ENCODE peak calls at places on chromosomes 7 and 10, in ten cellular contexts. One of them, this sample, is unnamed.

GRCh38 chr7:130901209-130901783 is 167.3 kb upstream of the KLF14 start:
- DNase-seq in esophagus squamous epithelium: no peak
- DNase-seq in A549: peak; percentile 96
- DNase-seq in body of pancreas: peak; percentile 53
- DNase-seq in gastrocnemius medialis: no peak
- DNase-seq in right lobe of liver: peak; percentile 89
- DNase-seq in Peyer's patch: peak; percentile 71
- DNase-seq in ovary: peak; percentile 80
- DNase-seq in IMR-90: peak; percentile 97
- DNase-seq in sigmoid colon: peak; percentile 84
- DNase-seq in this sample: no peak

GRCh38 chr10:75762436-75762802 is 331.0 kb downstream of the LRMDA start:
- DNase-seq in body of pancreas: no peak
- DNase-seq in Peyer's patch: no peak
- DNase-seq in ovary: no peak
- DNase-seq in gastrocnemius medialis: no peak
- DNase-seq in A549: no peak
- DNase-seq in esophagus squamous epithelium: no peak
- DNase-seq in IMR-90: no peak
- DNase-seq in sigmoid colon: no peak
- DNase-seq in right lobe of liver: no peak
- DNase-seq in this sample: no peak

GRCh38 chr7:157428554-157428945 is 91.7 kb downstream of the DNAJB6 start:
- DNase-seq in Peyer's patch: no peak
- DNase-seq in sigmoid colon: peak; percentile 40
- DNase-seq in right lobe of liver: no peak
- DNase-seq in IMR-90: no peak
- DNase-seq in gastrocnemius medialis: no peak
- DNase-seq in ovary: no peak
- DNase-seq in body of pancreas: no peak
- DNase-seq in A549: no peak
- DNase-seq in esophagus squamous epithelium: no peak
- DNase-seq in this sample: no peak

GRCh38 chr10:14604181-14605142 is 170.2 kb downstream of the FAM107B start:
- DNase-seq in A549: peak; percentile 69
- DNase-seq in sigmoid colon: peak; percentile 90
- DNase-seq in Peyer's patch: peak; percentile 89
- DNase-seq in gastrocnemius medialis: peak; percentile 52
- DNase-seq in ovary: peak; percentile 88
- DNase-seq in esophagus squamous epithelium: peak; percentile 7
- DNase-seq in right lobe of liver: peak; percentile 91
- DNase-seq in body of pancreas: peak; percentile 85
- DNase-seq in IMR-90: peak; percentile 70
- DNase-seq in this sample: peak; percentile 76

GRCh38 chr10:86162696-86163400 is 203.7 kb downstream of the GRID1 start:
- DNase-seq in A549: no peak
- DNase-seq in right lobe of liver: no peak
- DNase-seq in ovary: peak; percentile 8
- DNase-seq in IMR-90: no peak
- DNase-seq in body of pancreas: no peak
- DNase-seq in esophagus squamous epithelium: no peak
- DNase-seq in gastrocnemius medialis: no peak
- DNase-seq in sigmoid colon: peak; percentile 48
- DNase-seq in Peyer's patch: peak; percentile 43
- DNase-seq in this sample: no peak

GRCh38 chr7:51019891-51020855 is 237.5 kb upstream of the GRB10 start:
- DNase-seq in ovary: no peak
- DNase-seq in gastrocnemius medialis: no peak
- DNase-seq in right lobe of liver: peak; percentile 21
- DNase-seq in esophagus squamous epithelium: no peak
- DNase-seq in A549: no peak
- DNase-seq in Peyer's patch: no peak
- DNase-seq in body of pancreas: peak; percentile 93
- DNase-seq in sigmoid colon: no peak
- DNase-seq in IMR-90: peak; percentile 41
- DNase-seq in this sample: no peak

GRCh38 chr7:102287465-102288146 is 938 bp downstream of the SH2B2 start:
- DNase-seq in Peyer's patch: peak; percentile 74
- DNase-seq in A549: peak; percentile 31
- DNase-seq in esophagus squamous epithelium: no peak
- DNase-seq in gastrocnemius medialis: no peak
- DNase-seq in body of pancreas: peak; percentile 39
- DNase-seq in ovary: peak; percentile 69
- DNase-seq in IMR-90: no peak
- DNase-seq in sigmoid colon: peak; percentile 77
- DNase-seq in right lobe of liver: peak; percentile 69
- DNase-seq in this sample: no peak

GRCh38 chr10:133133471-133134231 is 26.4 kb upstream of the KNDC1 start:
- DNase-seq in ovary: peak; percentile 21
- DNase-seq in esophagus squamous epithelium: no peak
- DNase-seq in body of pancreas: no peak
- DNase-seq in gastrocnemius medialis: no peak
- DNase-seq in Peyer's patch: peak; percentile 39
- DNase-seq in sigmoid colon: no peak
- DNase-seq in right lobe of liver: peak; percentile 41
- DNase-seq in A549: no peak
- DNase-seq in IMR-90: no peak
- DNase-seq in this sample: no peak

GRCh38 chr10:10914129-10914528 is 103.5 kb upstream of the CELF2 start:
- DNase-seq in right lobe of liver: no peak
- DNase-seq in Peyer's patch: no peak
- DNase-seq in body of pancreas: no peak
- DNase-seq in gastrocnemius medialis: peak; percentile 39
- DNase-seq in sigmoid colon: no peak
- DNase-seq in IMR-90: no peak
- DNase-seq in A549: no peak
- DNase-seq in esophagus squamous epithelium: no peak
- DNase-seq in ovary: no peak
- DNase-seq in this sample: no peak

GRCh38 chr7:158461824-158462223 is 125.8 kb downstream of the PTPRN2 start:
- DNase-seq in IMR-90: no peak
- DNase-seq in ovary: no peak
- DNase-seq in right lobe of liver: no peak
- DNase-seq in esophagus squamous epithelium: no peak
- DNase-seq in A549: no peak
- DNase-seq in Peyer's patch: no peak
- DNase-seq in body of pancreas: no peak
- DNase-seq in gastrocnemius medialis: no peak
- DNase-seq in sigmoid colon: no peak
- DNase-seq in this sample: no peak
- TF ChIP-seq POLR2A in IMR-90: no peak
- TF ChIP-seq POLR2A in ovary: no peak
- TF ChIP-seq POLR2A in right lobe of liver: no peak
- TF ChIP-seq POLR2A in esophagus squamous epithelium: no peak
- TF ChIP-seq POLR2A in A549: no peak
- TF ChIP-seq POLR2A in Peyer's patch: no peak
- TF ChIP-seq POLR2A in body of pancreas: no peak
- TF ChIP-seq POLR2A in gastrocnemius medialis: no peak
- TF ChIP-seq POLR2A in sigmoid colon: no peak
- TF ChIP-seq POLR2A in this sample: no peak

GRCh38 chr7:77696057-77696642 is at the start of gene RSBN1L:
- DNase-seq in esophagus squamous epithelium: peak; percentile 88
- DNase-seq in ovary: peak; percentile 98
- DNase-seq in right lobe of liver: peak; percentile 99
- DNase-seq in body of pancreas: peak; percentile 98
- DNase-seq in IMR-90: peak; percentile 97
- DNase-seq in A549: peak; percentile 96
- DNase-seq in Peyer's patch: peak; percentile 99
- DNase-seq in sigmoid colon: peak; percentile 99
- DNase-seq in gastrocnemius medialis: peak; percentile 99
- DNase-seq in this sample: peak; percentile 98
- TF ChIP-seq POLR2A in esophagus squamous epithelium: peak; percentile 97
- TF ChIP-seq POLR2A in ovary: peak; percentile 80
- TF ChIP-seq POLR2A in right lobe of liver: peak; percentile 94
- TF ChIP-seq POLR2A in body of pancreas: peak; percentile 97
- TF ChIP-seq POLR2A in IMR-90: peak; percentile 79
- TF ChIP-seq POLR2A in A549: peak; percentile 62
- TF ChIP-seq POLR2A in Peyer's patch: peak; percentile 86
- TF ChIP-seq POLR2A in sigmoid colon: peak; percentile 89
- TF ChIP-seq POLR2A in gastrocnemius medialis: peak; percentile 90
- TF ChIP-seq POLR2A in this sample: peak; percentile 90

DNA sequence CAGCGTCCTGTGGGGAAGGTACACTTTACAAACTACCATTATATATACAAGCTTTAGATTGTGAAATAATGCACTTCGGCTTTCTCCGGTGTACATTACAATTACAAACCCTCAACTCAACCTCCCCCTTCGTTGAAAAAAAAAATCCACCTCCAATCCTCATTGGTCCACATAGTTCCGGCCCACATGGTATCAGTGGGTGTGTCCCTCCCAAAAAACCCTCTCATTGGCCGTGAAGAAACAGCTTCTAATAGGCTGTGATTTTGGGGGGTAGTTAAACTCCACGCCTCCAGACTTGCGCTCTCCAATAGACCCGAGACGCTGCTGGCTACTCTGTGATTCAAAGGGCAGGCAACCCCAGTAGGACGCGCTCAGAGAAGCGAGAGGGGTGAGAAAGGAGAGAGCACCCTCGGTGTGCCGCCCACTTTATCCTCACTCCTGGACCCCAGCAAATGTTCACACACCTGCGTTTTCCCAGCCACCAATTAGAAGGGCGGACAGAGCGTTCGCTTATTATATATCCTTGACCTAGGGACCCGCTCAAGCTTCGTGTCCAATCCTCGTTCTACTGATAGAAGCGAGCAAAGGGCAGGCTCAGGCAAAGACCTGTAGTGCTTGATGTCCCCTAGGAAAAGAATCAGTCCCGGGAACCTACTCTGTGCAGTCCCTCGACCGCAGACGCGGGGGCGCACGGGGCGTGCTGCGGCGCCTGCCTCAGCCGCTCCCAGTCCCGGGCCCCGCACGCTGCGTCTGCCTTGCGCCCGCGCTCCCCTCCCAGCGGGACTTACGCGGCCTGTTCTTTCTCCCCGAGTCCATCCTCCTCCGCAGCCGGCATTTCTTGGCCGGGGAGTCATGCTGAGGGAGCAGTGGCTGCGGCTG is 991 bp downstream of the PANK1 start:
- DNase-seq in body of pancreas: peak; percentile 69
- DNase-seq in ovary: peak; percentile 74
- DNase-seq in sigmoid colon: peak; percentile 85
- DNase-seq in esophagus squamous epithelium: peak; percentile 26
- DNase-seq in gastrocnemius medialis: peak; percentile 89
- DNase-seq in A549: peak; percentile 95
- DNase-seq in right lobe of liver: peak; percentile 95
- DNase-seq in IMR-90: peak; percentile 96
- DNase-seq in Peyer's patch: peak; percentile 94
- DNase-seq in this sample: peak; percentile 94
- TF ChIP-seq POLR2A in body of pancreas: peak; percentile 85
- TF ChIP-seq POLR2A in ovary: peak; percentile 68
- TF ChIP-seq POLR2A in sigmoid colon: peak; percentile 79
- TF ChIP-seq POLR2A in esophagus squamous epithelium: peak; percentile 86
- TF ChIP-seq POLR2A in gastrocnemius medialis: peak; percentile 97
- TF ChIP-seq POLR2A in A549: peak; percentile 98
- TF ChIP-seq POLR2A in right lobe of liver: peak; percentile 98
- TF ChIP-seq POLR2A in IMR-90: peak; percentile 87
- TF ChIP-seq POLR2A in Peyer's patch: peak; percentile 93
- TF ChIP-seq POLR2A in this sample: peak; percentile 95

GRCh38 chr7:127501817-127502216 is 83.6 kb downstream of the GCC1 start:
- DNase-seq in sigmoid colon: no peak
- DNase-seq in IMR-90: no peak
- DNase-seq in body of pancreas: no peak
- DNase-seq in esophagus squamous epithelium: no peak
- DNase-seq in A549: no peak
- DNase-seq in ovary: no peak
- DNase-seq in Peyer's patch: no peak
- DNase-seq in right lobe of liver: no peak
- DNase-seq in gastrocnemius medialis: no peak
- DNase-seq in this sample: no peak
- TF ChIP-seq POLR2A in sigmoid colon: no peak
- TF ChIP-seq POLR2A in IMR-90: no peak
- TF ChIP-seq POLR2A in body of pancreas: no peak
- TF ChIP-seq POLR2A in esophagus squamous epithelium: no peak
- TF ChIP-seq POLR2A in A549: no peak
- TF ChIP-seq POLR2A in ovary: no peak
- TF ChIP-seq POLR2A in Peyer's patch: no peak
- TF ChIP-seq POLR2A in right lobe of liver: no peak
- TF ChIP-seq POLR2A in gastrocnemius medialis: no peak
- TF ChIP-seq POLR2A in this sample: no peak

DNA sequence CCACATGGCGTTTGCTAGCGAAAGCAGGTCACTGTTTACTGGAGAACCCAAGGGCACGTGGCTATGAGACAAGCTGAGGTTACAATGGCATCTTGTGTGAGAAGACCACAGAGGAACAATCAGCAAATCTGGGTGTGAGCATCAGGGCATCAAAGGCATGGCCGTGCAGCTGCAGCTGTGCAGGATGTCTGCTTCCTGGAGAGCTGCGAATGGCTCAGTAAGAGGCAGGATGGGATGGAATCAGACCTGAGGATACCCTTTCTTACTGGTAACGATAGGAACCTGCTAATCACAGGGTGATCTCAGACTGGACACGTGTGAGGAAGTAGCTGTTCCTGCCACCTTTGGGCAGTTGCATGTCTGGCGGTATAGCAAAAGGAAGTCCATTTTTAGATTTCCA is 119.5 kb downstream of the RNF216 start:
- DNase-seq in Peyer's patch: no peak
- DNase-seq in body of pancreas: no peak
- DNase-seq in esophagus squamous epithelium: no peak
- DNase-seq in A549: no peak
- DNase-seq in right lobe of liver: no peak
- DNase-seq in gastrocnemius medialis: no peak
- DNase-seq in IMR-90: no peak
- DNase-seq in ovary: no peak
- DNase-seq in sigmoid colon: no peak
- DNase-seq in this sample: no peak
- TF ChIP-seq POLR2A in Peyer's patch: no peak
- TF ChIP-seq POLR2A in body of pancreas: no peak
- TF ChIP-seq POLR2A in esophagus squamous epithelium: no peak
- TF ChIP-seq POLR2A in A549: no peak
- TF ChIP-seq POLR2A in right lobe of liver: no peak
- TF ChIP-seq POLR2A in gastrocnemius medialis: no peak
- TF ChIP-seq POLR2A in IMR-90: no peak
- TF ChIP-seq POLR2A in ovary: no peak
- TF ChIP-seq POLR2A in sigmoid colon: no peak
- TF ChIP-seq POLR2A in this sample: no peak